ENCODE peak calls at places on chromosomes 5 and 9, in four cellular contexts. U is epithelial cell of proximal tubule, M is Peyer's patch, G is fibroblast of mammary gland. P is an unnamed sample.

GRCh38 chr9:132114102-132114707 is 34.5 kb upstream of the MED27 start:
- DNase-seq in U (no peak), M (peak; percentile 64), G (peak; percentile 45), P (peak; percentile 91)

GRCh38 chr5:123036391-123037103 is at the start of gene PPIC:
- DNase-seq in U (no peak), M (peak; percentile 95), G (peak; percentile 77), P (peak; percentile 93)

GRCh38 chr5:32126691-32127090 is 47.4 kb downstream of the GOLPH3 start:
- DNase-seq in U (no peak), M (no peak), G (peak; percentile 41), P (no peak)

GRCh38 chr9:117293199-117294114 is 121.4 kb downstream of the ASTN2 start:
- DNase-seq in U (no peak), M (no peak), G (no peak), P (no peak)

GRCh38 chr5:41908374-41909079 is 4.4 kb downstream of the RIMOC1 start:
- DNase-seq in U (no peak), M (no peak), G (peak; percentile 73), P (no peak)

GRCh38 chr9:113570749-113571711 is 107.5 kb downstream of the RGS3 start:
- DNase-seq in U (no peak), M (no peak), G (no peak), P (no peak)

GRCh38 chr9:124047106-124047716 is 35.6 kb downstream of the LHX2 start:
- DNase-seq in U (no peak), M (no peak), G (no peak), P (no peak)

GRCh38 chr5:56814361-56814962 is 887 bp upstream of the MAP3K1 start:
- DNase-seq in U (no peak), M (peak; percentile 70), G (no peak), P (no peak)

GRCh38 chr9:97556036-97556720 is 54.7 kb downstream of the TMOD1 start:
- DNase-seq in U (no peak), M (no peak), G (no peak), P (no peak)

GRCh38 chr5:109045710-109046109 is 298.0 kb downstream of the FER start:
- DNase-seq in U (no peak), M (no peak), G (no peak), P (no peak)

GRCh38 chr9:29160763-29161353 is 1587.6 kb upstream of the C9orf72 start:
- DNase-seq in U (no peak), M (no peak), G (no peak), P (no peak)
- TF ChIP-seq CTCF in U (no peak), M (no peak), G (no peak), P (no peak)

GRCh38 chr9:1042466-1042865 is 7.7 kb upstream of the DMRT2 start:
- DNase-seq in U (no peak), M (no peak), G (no peak), P (no peak)
- TF ChIP-seq CTCF in U (no peak), M (no peak), G (no peak), P (peak; percentile 26)

GRCh38 chr9:130039504-130040147 is 3.4 kb downstream of the FNBP1 start:
- DNase-seq in U (no peak), M (no peak), G (no peak), P (no peak)
- TF ChIP-seq CTCF in U (peak; percentile 14), M (no peak), G (peak; percentile 11), P (peak; percentile 44)

DNA sequence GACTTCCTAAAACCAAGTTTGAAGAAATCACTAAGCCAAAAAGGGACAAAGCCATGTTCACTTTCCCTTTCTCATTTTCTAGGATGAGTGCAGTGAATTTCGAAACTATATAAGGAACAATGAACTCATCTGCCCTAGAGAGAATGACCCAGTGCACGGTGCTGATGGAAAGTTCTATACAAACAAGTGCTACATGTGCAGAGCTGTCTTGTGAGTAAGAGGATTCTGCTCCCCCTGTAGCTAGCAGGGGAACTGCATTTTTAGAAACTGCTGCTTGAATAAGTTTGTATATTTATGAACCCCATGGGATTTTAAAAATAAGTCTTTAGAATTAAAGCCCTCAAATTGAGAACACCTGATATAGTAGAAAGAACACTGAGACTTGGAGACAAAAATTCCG is 42.7 kb upstream of the SPINK14 start:
- DNase-seq in U (no peak), M (no peak), G (peak; percentile 28), P (no peak)
- TF ChIP-seq CTCF in U (peak; percentile 18), M (no peak), G (peak; percentile 32), P (peak; percentile 26)

GRCh38 chr5:6822556-6823343 is 109.5 kb downstream of the TENT4A start:
- DNase-seq in U (no peak), M (no peak), G (no peak), P (peak; percentile 80)
- TF ChIP-seq CTCF in U (peak; percentile 11), M (no peak), G (no peak), P (no peak)

DNA sequence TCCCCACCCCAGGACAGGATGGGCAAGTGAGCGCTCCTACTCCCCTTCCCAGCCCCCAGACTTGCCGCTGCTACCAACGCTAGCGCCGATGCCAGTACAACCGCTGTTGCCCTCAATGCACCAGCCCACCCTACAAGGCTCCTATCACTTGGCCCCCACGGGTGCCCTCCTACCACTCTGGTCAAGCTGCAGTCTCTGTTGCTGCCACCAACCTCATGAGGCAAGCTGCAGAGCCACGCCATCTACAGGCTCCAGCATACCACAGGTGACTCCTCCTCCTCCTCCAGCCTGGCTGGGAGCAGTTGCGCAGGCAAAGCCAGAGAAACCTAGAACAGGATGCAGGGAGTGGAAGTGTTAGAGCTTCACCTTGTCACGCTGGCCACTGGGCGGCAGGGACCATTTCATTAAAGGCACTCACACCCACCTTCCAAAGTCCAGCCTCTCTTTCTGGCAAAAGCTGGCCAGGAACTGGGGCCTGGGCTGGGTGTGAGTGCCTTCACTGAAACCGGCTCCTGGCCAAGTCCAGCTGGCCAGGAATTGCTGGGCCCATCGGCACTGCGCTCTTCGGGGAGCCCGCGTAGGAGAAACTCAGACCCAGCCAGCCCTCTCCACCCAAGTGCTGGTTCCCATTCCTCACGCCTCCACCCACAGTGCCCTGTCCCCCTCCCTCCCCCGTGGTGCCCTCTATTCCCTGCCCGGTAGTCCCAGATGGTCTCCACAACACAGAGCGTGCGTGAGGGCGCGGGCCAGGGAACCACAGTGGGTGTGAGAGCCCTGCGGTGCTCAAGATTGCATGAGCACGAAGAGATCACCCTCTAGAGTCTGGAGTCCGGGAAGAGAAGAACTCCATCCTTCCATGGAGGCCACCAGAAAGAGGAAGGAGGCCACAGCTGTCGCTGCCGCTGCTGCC is 1.6 kb upstream of the PCAT7 start:
- DNase-seq in U (no peak), M (peak; percentile 74), G (no peak), P (no peak)
- TF ChIP-seq CTCF in U (peak; percentile 47), M (peak; percentile 51), G (no peak), P (no peak)

GRCh38 chr5:79827159-79827562 is 137.5 kb downstream of the CMYA5 start:
- DNase-seq in U (no peak), M (no peak), G (no peak), P (no peak)

GRCh38 chr5:79831381-79831780 is 141.7 kb downstream of the CMYA5 start:
- DNase-seq in U (no peak), M (no peak), G (no peak), P (no peak)

GRCh38 chr5:79831910-79832309 is 142.3 kb downstream of the CMYA5 start:
- DNase-seq in U (no peak), M (no peak), G (no peak), P (no peak)

GRCh38 chr5:79825802-79826201 is 136.2 kb downstream of the CMYA5 start:
- DNase-seq in U (no peak), M (no peak), G (no peak), P (no peak)

GRCh38 chr5:79829260-79829659 is 139.6 kb downstream of the CMYA5 start:
- DNase-seq in U (no peak), M (no peak), G (no peak), P (no peak)
- TF ChIP-seq CTCF in U (peak; percentile 42), M (no peak), G (peak; percentile 29), P (peak; percentile 24)

DNA sequence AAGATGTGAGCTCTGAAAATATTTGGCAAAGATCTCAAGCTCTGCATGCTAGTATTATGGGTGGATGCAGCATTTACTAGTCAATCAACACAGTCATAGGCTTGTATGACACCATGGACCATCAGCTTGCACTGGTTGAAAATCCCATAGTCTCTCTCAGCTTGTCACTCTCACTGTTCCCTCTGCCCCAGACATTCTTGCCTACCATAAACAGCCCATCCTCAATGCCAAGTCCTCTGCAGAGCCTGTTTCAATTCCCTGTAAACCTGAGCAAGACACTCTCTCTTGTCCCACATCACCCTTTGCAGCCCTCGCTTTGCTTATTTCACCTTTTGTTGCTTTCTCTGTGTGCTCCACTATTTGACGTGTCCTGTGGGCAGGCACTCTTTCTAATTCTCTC is 264.6 kb downstream of the ICE1 start:
- DNase-seq in U (no peak), M (no peak), G (no peak), P (no peak)
- TF ChIP-seq CTCF in U (no peak), M (no peak), G (no peak), P (no peak)

GRCh38 chr5:159531554-159532105 is 201.3 kb upstream of the IL12B start:
- DNase-seq in U (no peak), M (no peak), G (no peak), P (no peak)
- TF ChIP-seq CTCF in U (no peak), M (no peak), G (peak; percentile 34), P (peak; percentile 48)

DNA sequence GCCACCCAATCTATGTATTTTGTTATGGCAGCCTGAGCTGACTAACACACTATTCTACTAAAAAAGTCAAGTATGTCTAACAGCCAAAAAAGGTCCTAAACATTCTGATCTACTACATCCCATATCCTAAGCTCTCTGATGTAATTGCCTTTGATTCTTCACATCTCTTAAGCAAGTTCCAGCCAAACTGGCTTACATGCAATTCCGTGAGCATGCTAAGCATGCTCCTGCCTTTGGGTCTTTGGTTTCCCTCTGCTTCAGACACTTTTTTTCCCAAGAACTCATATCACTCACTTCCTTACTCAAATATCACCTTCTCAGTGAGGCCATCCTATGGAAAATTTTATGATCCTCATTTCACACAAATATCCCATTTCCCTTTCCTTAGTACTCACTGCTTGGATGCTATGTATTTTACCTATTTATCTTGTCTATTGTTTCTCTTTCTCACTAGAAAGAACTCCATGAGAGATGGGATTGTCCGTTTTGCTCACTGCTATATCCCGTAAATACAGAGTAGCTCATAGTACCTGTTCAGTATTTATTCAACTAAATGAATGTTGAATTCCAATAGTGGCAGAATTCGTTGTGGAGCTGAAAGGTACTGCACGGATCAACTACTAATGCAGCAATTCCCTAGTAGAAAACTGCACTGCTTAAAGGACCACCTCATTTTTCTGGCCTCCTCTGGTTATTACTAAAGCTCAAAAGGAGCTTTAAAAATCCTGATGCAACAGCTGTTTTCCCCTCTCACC is 2.3 kb upstream of the SLC12A2 start:
- DNase-seq in U (no peak), M (no peak), G (peak; percentile 34), P (no peak)
- TF ChIP-seq CTCF in U (peak; percentile 31), M (peak; percentile 47), G (peak; percentile 28), P (peak; percentile 31)